ENCODE peak calls at places on chromosomes 1 and 21, in four cellular contexts. K is uterus, R is prostate gland, T is heart left ventricle. V is an unnamed sample.

GRCh38 chr1:11156958-11157357 is 32.2 kb upstream of the ANGPTL7 start:
- DNase-seq in K (no peak), R (no peak), T (no peak), V (no peak)

GRCh38 chr1:157132602-157133167 is 5.5 kb downstream of the ETV3 start:
- DNase-seq in K (no peak), R (peak; percentile 20), T (no peak), V (no peak)

GRCh38 chr1:19472174-19472573 is 13.2 kb downstream of the CAPZB start:
- DNase-seq in K (no peak), R (no peak), T (no peak), V (no peak)

GRCh38 chr21:25550805-25551204 is 56.5 kb downstream of the MRPL39 start:
- DNase-seq in K (no peak), R (no peak), T (no peak), V (no peak)

GRCh38 chr21:45363921-45364463 is 41.0 kb upstream of the COL18A1 start:
- DNase-seq in K (peak; percentile 91), R (peak; percentile 48), T (peak; percentile 88), V (peak; percentile 78)

GRCh38 chr1:168410464-168410863 is 129.8 kb downstream of the TBX19 start:
- DNase-seq in K (no peak), R (no peak), T (no peak), V (no peak)

GRCh38 chr1:21956720-21957552 is 19.8 kb upstream of the HSPG2 start:
- DNase-seq in K (peak; percentile 45), R (peak; percentile 93), T (peak; percentile 87), V (peak; percentile 94)

GRCh38 chr1:207698822-207699483 is 52.9 kb upstream of the CD46 start:
- DNase-seq in K (peak; percentile 30), R (peak; percentile 46), T (peak; percentile 27), V (peak; percentile 68)

GRCh38 chr1:33031506-33031905 is 5.2 kb downstream of the AK2 start:
- DNase-seq in K (no peak), R (no peak), T (no peak), V (no peak)

GRCh38 chr1:36843906-36844610 is 190.3 kb downstream of the GRIK3 start:
- DNase-seq in K (no peak), R (no peak), T (no peak), V (no peak)

GRCh38 chr1:230541306-230541705 is 101.0 kb upstream of the COG2 start:
- DNase-seq in K (no peak), R (no peak), T (no peak), V (no peak)

GRCh38 chr1:59481915-59482505 is 185.1 kb downstream of the FGGY start:
- DNase-seq in K (no peak), R (no peak), T (no peak), V (no peak)

GRCh38 chr1:2130871-2131289 is 63.7 kb downstream of the FAAP20 start:
- DNase-seq in K (no peak), R (no peak), T (peak; percentile 23), V (peak; percentile 8)

GRCh38 chr1:232472485-232473041 is 157.4 kb downstream of the SIPA1L2 start:
- DNase-seq in K (no peak), R (no peak), T (no peak), V (no peak)

GRCh38 chr1:243979396-243979795 is 71.7 kb upstream of the ZBTB18 start:
- DNase-seq in K (no peak), R (no peak), T (no peak), V (no peak)

GRCh38 chr1:94998748-94999147 is 71.8 kb upstream of the CNN3 start:
- DNase-seq in K (no peak), R (no peak), T (no peak), V (no peak)

GRCh38 chr1:149845416-149845815 is 54.0 kb upstream of the BOLA1 start:
- DNase-seq in K (no peak), R (no peak), T (no peak), V (no peak)

GRCh38 chr21:40770435-40771055 is 76.4 kb downstream of the DSCAM start:
- DNase-seq in K (no peak), R (no peak), T (no peak), V (no peak)

GRCh38 chr1:207603777-207604176 is 41.2 kb upstream of the CR1L start:
- DNase-seq in K (no peak), R (no peak), T (no peak), V (no peak)

GRCh38 chr1:197180252-197180878 is 33.9 kb upstream of the ASPM start:
- DNase-seq in K (no peak), R (no peak), T (no peak), V (no peak)

DNA sequence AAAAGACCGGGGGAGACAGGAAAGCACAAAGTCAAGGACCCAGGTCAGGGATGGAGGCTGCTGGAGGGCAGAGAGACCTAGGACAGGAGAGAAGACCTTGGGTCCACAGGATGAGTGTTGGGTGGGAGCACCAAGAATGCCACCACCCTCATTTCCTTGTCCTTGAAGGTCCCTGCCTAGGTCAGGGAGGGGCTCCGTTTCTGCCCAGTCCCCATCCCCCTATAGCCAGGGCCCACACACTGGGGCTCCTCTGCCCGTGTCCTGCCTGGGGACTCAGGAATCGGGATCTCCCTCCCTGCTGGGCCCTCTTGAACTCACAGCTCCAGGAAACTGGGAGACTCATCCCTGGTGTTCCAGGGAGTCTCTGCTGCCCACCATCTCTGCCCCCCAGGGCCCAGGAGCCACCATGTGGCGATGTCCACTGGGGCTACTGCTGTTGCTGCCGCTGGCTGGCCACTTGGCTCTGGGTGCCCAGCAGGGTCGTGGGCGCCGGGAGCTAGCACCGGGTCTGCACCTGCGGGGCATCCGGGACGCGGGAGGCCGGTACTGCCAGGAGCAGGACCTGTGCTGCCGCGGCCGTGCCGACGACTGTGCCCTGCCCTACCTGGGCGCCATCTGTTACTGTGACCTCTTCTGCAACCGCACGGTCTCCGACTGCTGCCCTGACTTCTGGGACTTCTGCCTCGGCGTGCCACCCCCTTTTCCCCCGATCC is 584 bp downstream of the TINAGL1 start:
- DNase-seq in K (no peak), R (no peak), T (peak; percentile 30), V (no peak)
- TF ChIP-seq POLR2A in K (no peak), R (no peak), T (no peak), V (no peak)

GRCh38 chr1:155223017-155223416 is 14.5 kb downstream of the MTX1 start:
- DNase-seq in K (no peak), R (no peak), T (no peak), V (no peak)

GRCh38 chr1:155220566-155220965 is 12.1 kb downstream of the MTX1 start:
- DNase-seq in K (no peak), R (no peak), T (no peak), V (no peak)

GRCh38 chr1:155218854-155219591 is 10.5 kb downstream of the MTX1 start:
- DNase-seq in K (peak; percentile 46), R (peak; percentile 51), T (no peak), V (peak; percentile 73)

GRCh38 chr1:155219592-155220031 is 11.1 kb downstream of the MTX1 start:
- DNase-seq in K (no peak), R (no peak), T (no peak), V (peak; percentile 60)
- H3K4me3 ChIP-seq in K (no peak overlapping the region), R (no peak overlapping the region), T (no peak overlapping the region), V (no peak overlapping the region)

GRCh38 chr1:46039571-46040052 is 92.8 kb downstream of the PIK3R3 start:
- DNase-seq in K (no peak), R (peak; percentile 70), T (no peak), V (peak; percentile 24)

GRCh38 chr1:46034601-46035516 is 97.6 kb downstream of the PIK3R3 start:
- DNase-seq in K (no peak), R (no peak), T (no peak), V (no peak)

GRCh38 chr1:46041551-46041950 is 90.9 kb downstream of the PIK3R3 start:
- DNase-seq in K (no peak), R (no peak), T (no peak), V (no peak)

GRCh38 chr1:46037597-46037936 is 94.9 kb downstream of the PIK3R3 start:
- DNase-seq in K (no peak), R (no peak), T (no peak), V (no peak)

GRCh38 chr1:46036894-46037596 is 95.4 kb downstream of the PIK3R3 start:
- DNase-seq in K (peak; percentile 83), R (peak; percentile 86), T (peak; percentile 91), V (peak; percentile 91)
- TF ChIP-seq POLR2A in K (no peak), R (no peak), T (no peak), V (no peak)

DNA sequence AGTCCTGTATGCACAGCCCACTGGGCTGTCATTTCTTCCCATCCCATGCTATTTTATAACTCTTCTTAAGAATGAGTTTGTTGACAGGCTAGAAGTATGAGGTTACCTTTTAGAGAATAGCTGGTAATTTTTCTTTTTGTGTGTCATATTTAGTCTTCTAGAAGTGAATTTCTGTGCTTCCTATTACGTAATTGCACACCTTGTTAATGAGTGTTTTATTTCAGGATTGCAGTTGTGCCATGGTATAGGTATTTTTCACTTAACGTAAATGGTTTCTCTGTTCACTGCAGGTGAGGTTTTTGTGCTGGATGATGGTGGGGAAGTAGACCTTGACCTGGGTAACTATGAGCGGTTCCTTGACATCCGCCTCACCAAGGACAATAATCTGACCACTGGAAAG is 5.0 kb downstream of the CTPS1 start:
- DNase-seq in K (no peak), R (no peak), T (no peak), V (no peak)
- H3K4me3 ChIP-seq in K (no peak overlapping the region), R (no peak overlapping the region), T (no peak overlapping the region), V (no peak overlapping the region)

GRCh38 chr1:145993618-145994390 is 2.6 kb downstream of the TXNIP start:
- DNase-seq in K (peak; percentile 14), R (no peak), T (no peak), V (no peak)

GRCh38 chr1:145992958-145993617 is 3.3 kb downstream of the TXNIP start:
- DNase-seq in K (no peak), R (no peak), T (no peak), V (no peak)

GRCh38 chr1:145991799-145992412 is 4.5 kb downstream of the TXNIP start:
- DNase-seq in K (peak; percentile 13), R (no peak), T (no peak), V (no peak)

GRCh38 chr1:145994391-145995120 is 1.8 kb downstream of the TXNIP start:
- DNase-seq in K (peak; percentile 27), R (no peak), T (peak; percentile 48), V (peak; percentile 36)

DNA sequence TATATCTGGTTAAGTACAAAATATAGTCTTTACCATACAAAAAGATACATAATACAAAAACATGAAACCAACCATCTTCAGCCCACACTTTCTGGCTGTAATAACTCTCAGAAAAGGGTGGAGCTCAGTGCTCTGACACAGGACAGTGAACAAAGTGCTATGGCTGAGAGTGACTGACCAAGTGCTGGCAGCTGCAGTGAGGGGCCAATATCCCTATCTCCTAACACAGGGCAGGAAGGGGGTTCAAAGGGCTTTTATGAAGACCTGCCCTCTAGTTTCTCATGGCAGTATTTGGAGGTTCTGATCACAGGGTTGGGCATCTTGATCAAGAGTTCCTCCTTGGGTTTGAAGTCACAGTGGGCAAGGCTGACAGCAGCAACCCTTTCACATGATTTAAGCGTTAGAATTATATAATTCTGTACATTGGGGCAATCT is 3.9 kb downstream of the TXNIP start:
- DNase-seq in K (peak; percentile 12), R (no peak), T (no peak), V (no peak)
- TF ChIP-seq POLR2A in K (no peak), R (no peak), T (peak; percentile 58), V (no peak)

GRCh38 chr1:178126261-178126660 is 32.4 kb downstream of the RASAL2 start:
- DNase-seq in K (no peak), R (no peak), T (no peak), V (no peak)
- H3K4me3 ChIP-seq in K (no peak overlapping the region), R (no peak overlapping the region), T (no peak overlapping the region), V (no peak overlapping the region)

V was measured in body of pancreas.